ENCODE peak calls at places on chromosomes 5 and 9, in four cellular contexts. I is suprapubic skin, R is brain microvascular endothelial cell, Z is Calu3. K is an unnamed sample.

GRCh38 chr5:113686599-113686998 is 173.1 kb downstream of the YTHDC2 start:
- DNase-seq in R (no peak), I (no peak), Z (no peak), K (no peak)

GRCh38 chr5:119070578-119070827 is 384 bp upstream of the DMXL1 start:
- DNase-seq in R (no peak), Z (no peak), I (peak), K (no peak)

GRCh38 chr5:111887706-111888105 is 130.7 kb upstream of the NREP start:
- DNase-seq in I (no peak), R (no peak), Z (no peak), K (no peak)

GRCh38 chr5:174571662-174572397 is 152.6 kb upstream of the MSX2 start:
- DNase-seq in I (peak), R (peak), Z (peak), K (peak)

GRCh38 chr5:40428129-40428528 is 251.6 kb upstream of the PTGER4 start:
- DNase-seq in Z (no peak), R (peak), I (no peak), K (no peak)

GRCh38 chr5:18299166-18299565 is 664.9 kb downstream of the TAF11L14 start:
- DNase-seq in R (no peak), Z (no peak), I (no peak), K (no peak)

GRCh38 chr5:135227064-135228022 is 171.7 kb downstream of the MACROH2A1 start:
- DNase-seq in Z (no peak), R (no peak), I (no peak), K (no peak)

GRCh38 chr9:72333758-72334157 is 31.2 kb downstream of the ZFAND5 start:
- DNase-seq in I (no peak), Z (no peak), R (no peak), K (no peak)

GRCh38 chr9:126347911-126348760 is 21.5 kb downstream of the MVB12B start:
- DNase-seq in I (no peak), Z (no peak), R (no peak), K (no peak)

GRCh38 chr5:140012443-140012842 is 30.7 kb downstream of the NRG2 start:
- DNase-seq in Z (no peak), R (no peak), I (no peak), K (no peak)

GRCh38 chr9:102069969-102070368 is 331.5 kb upstream of the GRIN3A start:
- DNase-seq in R (peak), I (no peak), Z (no peak), K (no peak)

GRCh38 chr5:30581198-30581925 is 612.1 kb upstream of the CDH6 start:
- DNase-seq in R (peak), I (no peak), Z (no peak), K (no peak)

GRCh38 chr5:66989286-66989685 is 207.3 kb downstream of the CD180 start:
- DNase-seq in Z (no peak), R (peak), I (no peak), K (no peak)

GRCh38 chr5:147836439-147836838 is 5.0 kb upstream of the SPINK1 start:
- DNase-seq in I (no peak), R (no peak), Z (no peak), K (no peak)

GRCh38 chr9:130189840-130190239 is 17.6 kb downstream of the NCS1 start:
- DNase-seq in R (no peak), I (no peak), Z (no peak), K (no peak)

GRCh38 chr5:55903121-55903701 is 52.1 kb downstream of the IL31RA start:
- DNase-seq in R (peak), Z (peak), I (no peak), K (no peak)

GRCh38 chr5:117999939-118000549 is 988.3 kb downstream of the DTWD2 start:
- DNase-seq in R (no peak), Z (no peak), I (no peak), K (no peak)

GRCh38 chr9:77386187-77386586 is 208.9 kb downstream of the VPS13A start:
- DNase-seq in I (no peak), Z (no peak), R (no peak), K (no peak)

GRCh38 chr5:2009986-2010914 is 127.5 kb upstream of the IRX4 start:
- DNase-seq in Z (no peak), R (no peak), I (no peak), K (peak)

GRCh38 chr5:151574597-151574996 is 16.5 kb downstream of the FAT2 start:
- DNase-seq in I (peak), R (no peak), Z (no peak), K (no peak)

DNA sequence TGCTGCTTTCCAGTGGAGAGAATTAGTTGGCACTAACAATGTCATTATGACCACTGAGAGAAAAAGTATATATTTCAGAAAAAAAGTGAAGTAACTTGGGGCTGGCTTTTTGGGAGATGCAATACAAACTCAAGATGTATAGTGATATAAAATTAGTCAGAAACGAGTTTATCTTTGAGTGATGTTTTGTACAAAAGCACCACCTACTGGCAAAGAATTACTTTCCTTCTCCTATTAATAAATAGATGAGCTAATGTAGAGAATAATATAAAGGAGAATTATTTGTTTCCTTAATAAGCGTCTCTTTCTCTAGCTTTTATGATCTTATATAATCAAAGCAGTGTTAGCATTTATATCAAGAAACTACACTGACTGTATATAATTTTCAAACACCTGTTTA is 158.8 kb downstream of the MEF2C start:
- DNase-seq in I (no peak), R (no peak), Z (no peak), K (no peak)
- TF ChIP-seq CTCF in I (no peak), R (peak), Z (peak), K (peak)

DNA sequence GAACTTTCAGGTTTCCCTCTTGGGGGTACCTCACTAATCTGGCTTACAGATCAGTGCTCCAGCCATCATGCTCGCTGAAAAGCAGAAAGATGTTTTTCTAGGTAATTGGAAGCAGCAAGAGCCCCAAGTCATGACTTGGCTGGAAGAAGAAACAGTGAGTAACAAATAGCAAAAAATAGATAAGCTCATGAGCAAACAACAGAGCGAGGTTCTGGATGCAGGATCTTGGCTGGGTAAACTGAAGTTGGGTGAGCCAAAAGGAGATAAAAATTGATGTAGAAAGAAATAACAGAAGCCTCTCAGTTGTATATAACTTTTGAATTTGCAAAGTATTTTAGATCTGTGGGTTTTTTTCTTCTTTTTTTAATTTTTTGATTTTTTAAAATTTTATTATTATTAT is 110.1 kb downstream of the INSYN2B start:
- DNase-seq in R (no peak), Z (no peak), I (no peak), K (no peak)
- TF ChIP-seq CTCF in R (no peak), Z (no peak), I (no peak), K (no peak)

GRCh38 chr9:128411373-128412119 is 9.1 kb upstream of the CERCAM start:
- DNase-seq in Z (no peak), I (no peak), R (no peak), K (no peak)

GRCh38 chr9:128409998-128410397 is 10.7 kb upstream of the CERCAM start:
- DNase-seq in R (peak), Z (no peak), I (no peak), K (no peak)

GRCh38 chr9:128414461-128414860 is 6.2 kb upstream of the CERCAM start:
- DNase-seq in I (no peak), Z (peak), R (no peak), K (no peak)

GRCh38 chr9:128409450-128409849 is 11.2 kb upstream of the CERCAM start:
- DNase-seq in I (no peak), Z (no peak), R (no peak), K (no peak)

DNA sequence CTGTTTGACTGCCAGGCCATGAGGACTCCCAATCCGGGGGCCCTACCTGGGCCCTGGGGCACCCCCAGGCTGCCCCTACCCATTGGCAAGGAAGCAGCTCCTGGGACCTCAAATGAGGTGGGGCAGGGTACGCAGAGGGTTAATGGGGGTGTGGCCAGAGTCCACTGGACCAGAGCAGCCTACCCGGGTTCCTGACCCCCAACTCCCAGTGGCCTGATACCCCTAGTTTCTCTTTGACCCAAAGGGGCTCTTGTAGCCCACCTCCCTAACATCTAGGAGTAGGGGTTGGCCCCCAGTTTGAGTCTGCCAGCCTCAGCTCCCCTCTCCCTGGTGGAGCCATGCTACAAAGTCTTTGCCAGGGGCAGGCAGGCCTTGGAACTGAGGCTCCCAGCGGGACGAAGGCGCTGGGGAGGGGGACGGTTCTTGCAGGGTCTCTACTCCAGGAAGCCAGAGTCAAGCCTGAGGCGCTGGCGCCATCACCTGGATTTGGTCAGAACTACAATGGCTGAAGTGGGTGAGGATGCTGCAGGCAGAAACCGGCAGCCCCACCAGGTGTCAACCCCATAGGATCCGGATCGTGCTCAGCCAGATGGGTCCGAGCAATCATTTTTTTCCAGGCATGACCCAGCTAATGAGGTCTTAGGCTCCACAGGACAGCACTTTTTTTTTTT is 8.4 kb upstream of the CERCAM start:
- DNase-seq in Z (peak), R (peak), I (no peak), K (no peak)
- TF ChIP-seq CTCF in Z (no peak), R (peak), I (peak), K (peak)

GRCh38 chr9:12133416-12133815 is 559.8 kb upstream of the TYRP1 start:
- DNase-seq in I (no peak), R (no peak), Z (no peak), K (no peak)
- TF ChIP-seq CTCF in I (no peak), R (no peak), Z (no peak), K (no peak)

GRCh38 chr5:164672931-164673694 is 1167.7 kb downstream of the MAT2B start:
- DNase-seq in Z (no peak), R (no peak), I (no peak), K (no peak)
- TF ChIP-seq CTCF in Z (no peak), R (no peak), I (no peak), K (peak)

GRCh38 chr9:35847786-35848185 is 18.8 kb downstream of the TMEM8B start:
- DNase-seq in I (no peak), R (no peak), Z (no peak), K (no peak)

GRCh38 chr9:35845824-35846771 is 17.1 kb downstream of the TMEM8B start:
- DNase-seq in I (no peak), Z (no peak), R (no peak), K (no peak)

GRCh38 chr9:35842795-35843194 is 13.8 kb downstream of the TMEM8B start:
- DNase-seq in Z (no peak), R (no peak), I (no peak), K (no peak)

GRCh38 chr9:35842020-35842745 is 13.2 kb downstream of the TMEM8B start:
- DNase-seq in R (no peak), Z (no peak), I (no peak), K (no peak)

GRCh38 chr9:35844628-35845301 is 15.7 kb downstream of the TMEM8B start:
- DNase-seq in Z (peak), R (peak), I (no peak), K (no peak)
- TF ChIP-seq CTCF in Z (no peak), R (no peak), I (no peak), K (no peak)

GRCh38 chr9:34187891-34188240 is 9.0 kb downstream of the UBAP1 start:
- DNase-seq in R (no peak), I (no peak), Z (no peak), K (no peak)

GRCh38 chr9:34195143-34195542 is 16.3 kb downstream of the UBAP1 start:
- DNase-seq in Z (no peak), R (no peak), I (no peak), K (no peak)

GRCh38 chr9:34185778-34186551 is 7.1 kb downstream of the UBAP1 start:
- DNase-seq in I (no peak), Z (peak), R (peak), K (no peak)

GRCh38 chr9:34190996-34191892 is 12.4 kb downstream of the UBAP1 start:
- DNase-seq in Z (no peak), I (no peak), R (no peak), K (peak)
- TF ChIP-seq CTCF in Z (no peak), I (no peak), R (peak), K (peak)

GRCh38 chr9:110561826-110562225 is 17.7 kb downstream of the SVEP1 start:
- DNase-seq in R (no peak), I (no peak), Z (no peak), K (no peak)
- TF ChIP-seq CTCF in R (no peak), I (no peak), Z (no peak), K (no peak)

GRCh38 chr9:3191715-3192114 is 334.1 kb downstream of the RFX3 start:
- DNase-seq in I (no peak), R (no peak), Z (no peak), K (no peak)

GRCh38 chr9:3186751-3187150 is 339.1 kb downstream of the RFX3 start:
- DNase-seq in I (no peak), R (no peak), Z (no peak), K (no peak)

DNA sequence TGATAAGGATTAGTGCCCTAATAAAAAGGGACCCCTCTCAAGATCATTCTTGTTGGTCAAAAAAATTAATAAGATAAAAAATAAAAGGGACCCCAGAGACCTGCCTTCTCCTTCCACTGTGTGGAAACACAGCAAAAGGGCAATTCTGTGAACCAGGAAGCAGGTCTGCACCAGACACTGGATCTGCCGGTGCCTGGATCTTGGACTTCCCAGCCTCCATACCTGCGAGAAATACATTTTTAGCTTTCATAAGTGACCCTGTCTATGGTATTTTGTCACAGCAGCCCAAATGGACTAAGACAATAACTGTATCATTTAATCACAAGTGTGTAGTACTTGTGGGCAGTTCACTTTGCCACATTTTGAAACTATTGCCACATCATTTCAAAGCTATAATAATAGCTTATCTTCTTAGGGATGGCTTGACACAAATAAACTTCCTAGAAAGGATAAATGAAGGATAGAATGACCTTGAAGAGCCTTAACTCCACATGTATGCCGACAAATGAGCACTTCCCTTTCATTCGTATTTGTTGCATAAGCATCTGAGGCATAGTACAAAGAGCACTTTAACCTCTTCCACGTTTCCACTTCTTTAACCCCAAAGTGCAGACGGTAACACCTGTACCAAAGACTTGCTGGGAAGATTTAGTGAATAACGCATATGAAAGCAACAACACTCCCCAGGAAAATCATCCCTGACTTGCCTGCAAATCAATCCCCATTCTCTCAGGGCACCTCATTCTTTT is 336.5 kb downstream of the RFX3 start:
- DNase-seq in I (no peak), R (no peak), Z (no peak), K (no peak)
- TF ChIP-seq CTCF in I (no peak), R (no peak), Z (no peak), K (no peak)